ENCODE peak calls at places on chromosomes 1 and 21, in five cellular contexts. C is NCI-H510A; Q is activated CD4-positive, alpha-beta T cell treated with anti-CD3 and anti-CD28 coated beads, Interleukin-2, amount 10 ng/mL, durations not matched to agents 7 days and 5 days; D is activated CD8-positive, alpha-beta memory T cell treated with anti-CD3 and anti-CD28 coated beads for 48 hours; S is Caki2. W is an unnamed sample.

GRCh38 chr1:175385316-175385715 is 192.7 kb upstream of the KIAA0040 start:
- DNase-seq in C (no peak), S (no peak), D (no peak), Q (no peak), W (no peak)

GRCh38 chr21:28228624-28228995 is 764.1 kb downstream of the LTN1 start:
- DNase-seq in D (no peak), C (no peak), S (no peak), Q (no peak), W (no peak)

GRCh38 chr1:187294421-187295201 is 465.9 kb downstream of the PLA2G4A start:
- DNase-seq in D (no peak), S (no peak), Q (no peak), C (no peak), W (no peak)

GRCh38 chr1:237032029-237032428 is 10.0 kb upstream of the RYR2 start:
- DNase-seq in Q (no peak), C (no peak), D (no peak), S (no peak), W (no peak)

GRCh38 chr1:185352067-185352466 is 35.0 kb upstream of the IVNS1ABP start:
- DNase-seq in S (no peak), D (no peak), C (no peak), Q (no peak), W (no peak)

GRCh38 chr1:181818459-181818858 is 243.1 kb downstream of the ZNF648 start:
- DNase-seq in C (no peak), S (no peak), Q (no peak), D (no peak), W (no peak)

GRCh38 chr21:33070921-33071877 is 1.3 kb downstream of the OLIG1 start:
- DNase-seq in Q (no peak), C (peak; percentile 35), S (no peak), D (no peak), W (peak; percentile 6)

GRCh38 chr1:246599315-246599714 is 33.1 kb downstream of the CNST start:
- DNase-seq in Q (no peak), S (no peak), C (no peak), D (no peak), W (no peak)

GRCh38 chr1:206002160-206002559 is 1.0 kb downstream of the RAB7B start:
- DNase-seq in D (no peak), C (no peak), Q (no peak), S (no peak), W (no peak)

GRCh38 chr1:45260244-45260643 is 53.8 kb upstream of the ZSWIM5 start:
- DNase-seq in C (no peak), S (no peak), Q (no peak), D (no peak), W (no peak)

GRCh38 chr1:204094262-204095247 is 21.6 kb downstream of the SOX13 start:
- DNase-seq in Q (no peak), S (no peak), C (no peak), D (no peak), W (peak; percentile 54)

GRCh38 chr1:6412896-6413295 is 6.8 kb downstream of the HES2 start:
- DNase-seq in Q (no peak), D (no peak), C (peak; percentile 65), S (peak; percentile 57), W (no peak)

GRCh38 chr21:31447477-31447876 is 103.4 kb upstream of the TIAM1 start:
- DNase-seq in C (no peak), D (no peak), S (no peak), Q (no peak), W (no peak)

W was measured in MV-4-11.